ENCODE peak calls at places on chromosomes 12 and 14, in four cellular contexts. T is endothelial cell of umbilical vein, Z is GM23338, J is K562. X is an unnamed sample.

GRCh38 chr14:69612014-69612758 is 790 bp downstream of the SUSD6 start:
- DNase-seq in J (no peak), T (peak; percentile 51), Z (peak; percentile 61), X (no peak)

GRCh38 chr12:45988259-45988658 is 2.1 kb downstream of the SCAF11 start:
- DNase-seq in T (no peak), Z (no peak), J (no peak), X (no peak)

GRCh38 chr14:80055226-80055625 is 156.1 kb downstream of the DIO2 start:
- DNase-seq in J (no peak), T (no peak), Z (no peak), X (no peak)

GRCh38 chr12:81010641-81011040 is 67.2 kb upstream of the ACSS3 start:
- DNase-seq in Z (no peak), T (no peak), J (no peak), X (no peak)

GRCh38 chr14:101561145-101561896 is at the start of gene DIO3:
- DNase-seq in Z (peak; percentile 93), T (no peak), J (no peak), X (no peak)

GRCh38 chr14:30427401-30427800 is 131.6 kb upstream of the G2E3 start:
- DNase-seq in T (no peak), Z (no peak), J (no peak), X (no peak)

GRCh38 chr12:84637926-84638325 is 274.7 kb downstream of the SLC6A15 start:
- DNase-seq in T (no peak), Z (peak; percentile 51), J (no peak), X (no peak)

GRCh38 chr14:49991491-49991890 is 98.6 kb downstream of the ARF6 start:
- DNase-seq in J (peak; percentile 25), Z (no peak), T (no peak), X (no peak)

GRCh38 chr12:51749201-51749985 is 99.1 kb downstream of the FIGNL2 start:
- DNase-seq in Z (no peak), T (no peak), J (no peak), X (no peak)

GRCh38 chr14:75125617-75126016 is 1.2 kb downstream of the NEK9 start:
- DNase-seq in Z (no peak), J (no peak), T (peak; percentile 60), X (no peak)

GRCh38 chr12:109836916-109837315 is 3.7 kb upstream of the TRPV4 start:
- DNase-seq in J (no peak), T (no peak), Z (no peak), X (no peak)

GRCh38 chr12:107805488-107806180 is 31.1 kb downstream of the ASCL4 start:
- DNase-seq in J (no peak), T (no peak), Z (no peak), X (no peak)

GRCh38 chr12:122227341-122227740 is 1.5 kb upstream of the DIABLO start:
- DNase-seq in T (no peak), J (no peak), Z (no peak), X (no peak)

GRCh38 chr12:104207416-104207941 is 8.1 kb upstream of the TXNRD1 start:
- DNase-seq in J (no peak), T (no peak), Z (no peak), X (no peak)

GRCh38 chr14:99127651-99128167 is 144.3 kb downstream of the BCL11B start:
- DNase-seq in J (no peak), Z (peak; percentile 23), T (no peak), X (no peak)

GRCh38 chr12:100737168-100737567 is 57.4 kb upstream of the ANO4 start:
- DNase-seq in J (no peak), Z (peak; percentile 57), T (no peak), X (no peak)

GRCh38 chr14:77988966-77989365 is 181.2 kb upstream of the NRXN3 start:
- DNase-seq in J (no peak), T (no peak), Z (no peak), X (no peak)

GRCh38 chr14:63174760-63175191 is 29.5 kb upstream of the RHOJ start:
- DNase-seq in T (peak; percentile 96), Z (peak; percentile 78), J (no peak), X (no peak)

GRCh38 chr12:117640511-117640910 is 279.1 kb upstream of the NOS1 start:
- DNase-seq in Z (no peak), T (no peak), J (no peak), X (no peak)

GRCh38 chr14:102620413-102620812 is 28.0 kb downstream of the RCOR1 start:
- DNase-seq in Z (no peak), J (no peak), T (no peak), X (no peak)

GRCh38 chr12:127388985-127389384 is 878.0 kb upstream of the TMEM132C start:
- DNase-seq in J (no peak), T (no peak), Z (no peak), X (no peak)

GRCh38 chr14:73462078-73462715 is 3.9 kb upstream of the NUMB start:
- DNase-seq in T (peak; percentile 44), Z (no peak), J (peak; percentile 45), X (no peak)

GRCh38 chr12:113152835-113153814 is 3.6 kb downstream of the CFAP73 start:
- DNase-seq in T (peak; percentile 63), J (peak; percentile 75), Z (peak; percentile 87), X (no peak)

GRCh38 chr14:34778744-34779143 is 64.4 kb upstream of the CFL2 start:
- DNase-seq in J (no peak), Z (no peak), T (no peak), X (no peak)

GRCh38 chr14:95935228-95935822 is 58.7 kb downstream of the TUNAR start:
- DNase-seq in J (peak; percentile 24), T (peak; percentile 19), Z (peak; percentile 81), X (peak; percentile 10)

GRCh38 chr14:54058501-54058900 is 101.9 kb upstream of the BMP4 start:
- DNase-seq in T (no peak), J (no peak), Z (no peak), X (no peak)

GRCh38 chr12:122473543-122474323 is 27.0 kb downstream of the ZCCHC8 start:
- DNase-seq in T (no peak), J (peak; percentile 37), Z (no peak), X (no peak)

GRCh38 chr14:61581955-61582615 is 113.2 kb upstream of the HIF1A start:
- DNase-seq in Z (no peak), T (no peak), J (no peak), X (no peak)

GRCh38 chr12:113416091-113416754 is 6.0 kb upstream of the SDSL start:
- DNase-seq in Z (no peak), J (peak; percentile 35), T (no peak), X (no peak)

GRCh38 chr14:88802596-88802995 is 9.8 kb upstream of the EML5 start:
- DNase-seq in Z (peak; percentile 18), J (no peak), T (no peak), X (no peak)

GRCh38 chr12:49962861-49963765 is 1.4 kb downstream of the AQP5 start:
- DNase-seq in T (peak; percentile 57), Z (no peak), J (no peak), X (no peak)

GRCh38 chr12:57229041-57229633 is 374 bp upstream of the SHMT2 start:
- DNase-seq in J (no peak), T (no peak), Z (no peak), X (no peak)

DNA sequence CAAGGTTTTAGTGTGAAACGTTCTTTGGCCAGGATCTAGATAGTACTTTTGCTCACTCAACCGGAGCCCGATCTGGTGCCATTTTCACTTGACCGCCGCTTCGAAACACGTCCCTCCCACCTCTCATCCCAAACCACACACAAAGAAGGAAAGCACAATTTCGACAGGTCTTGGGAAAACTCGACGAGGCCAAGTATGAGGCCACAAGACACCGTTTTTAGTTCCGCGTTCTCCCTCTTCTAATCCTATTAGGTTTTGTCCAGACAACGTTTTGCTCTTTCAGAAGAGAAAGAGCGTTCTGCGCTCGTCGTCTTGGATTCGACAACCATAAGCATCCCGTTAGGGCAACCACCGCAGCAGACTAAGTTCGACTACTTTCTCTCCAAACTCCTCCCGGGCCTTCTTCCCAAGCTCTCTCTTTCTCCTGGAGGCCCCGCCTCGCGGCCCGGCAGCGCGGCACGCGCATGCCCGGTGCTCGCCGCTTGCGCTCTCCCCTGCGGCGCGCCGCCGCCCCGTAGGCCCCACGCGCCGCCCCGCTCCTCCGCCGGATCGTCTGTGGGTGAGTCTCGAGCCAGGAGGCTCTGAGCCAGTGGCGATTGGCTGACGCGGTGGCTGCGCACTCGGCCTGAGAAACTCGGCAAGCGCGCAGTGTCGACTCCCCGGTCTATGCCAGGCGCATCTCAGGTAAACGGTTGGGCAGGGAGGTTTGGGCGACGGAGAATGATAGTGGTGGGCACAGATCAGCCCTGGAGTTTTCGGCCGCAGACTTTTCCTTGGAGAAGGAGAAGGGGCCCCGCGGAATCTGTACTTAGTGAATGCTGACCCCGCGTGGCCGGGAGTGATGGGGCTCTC is at the start of gene MIPOL1:
- DNase-seq in T (peak; percentile 93), J (peak; percentile 84), Z (peak; percentile 78), X (peak; percentile 18)
- TF ChIP-seq EZH2 in T (no peak), J (no peak), Z (no peak), X (no peak)

DNA sequence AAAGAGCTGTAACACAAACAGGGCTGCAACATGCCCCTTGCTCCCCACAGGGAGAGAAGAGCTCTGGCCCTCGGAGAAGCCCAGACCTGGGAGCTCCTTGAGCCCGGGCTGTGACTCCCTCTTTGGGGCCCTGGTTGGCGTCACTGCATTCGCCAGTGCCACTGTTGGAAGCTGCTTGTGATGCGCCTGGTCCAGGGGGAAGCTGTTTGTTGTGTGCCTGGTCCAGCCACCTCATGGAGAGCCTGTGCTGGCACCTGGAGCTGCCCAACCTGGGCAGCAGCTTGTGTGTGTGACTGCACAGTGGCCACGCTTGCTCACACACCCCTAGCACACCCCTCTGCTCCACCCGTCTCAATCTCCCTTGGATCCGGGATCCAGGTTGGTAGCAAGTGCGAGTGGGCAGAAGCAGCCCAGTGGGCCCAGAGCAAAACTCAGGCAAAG is 49.5 kb downstream of the A2M start:
- DNase-seq in T (no peak), J (no peak), Z (no peak), X (no peak)
- TF ChIP-seq POLR2AphosphoS5 in T (no peak), J (no peak), Z (no peak), X (no peak)

GRCh38 chr12:65387396-65387795 is 108.9 kb downstream of the MSRB3 start:
- DNase-seq in Z (no peak), T (no peak), J (no peak), X (no peak)
- TF ChIP-seq EZH2 in Z (no peak), T (no peak), J (no peak), X (no peak)

DNA sequence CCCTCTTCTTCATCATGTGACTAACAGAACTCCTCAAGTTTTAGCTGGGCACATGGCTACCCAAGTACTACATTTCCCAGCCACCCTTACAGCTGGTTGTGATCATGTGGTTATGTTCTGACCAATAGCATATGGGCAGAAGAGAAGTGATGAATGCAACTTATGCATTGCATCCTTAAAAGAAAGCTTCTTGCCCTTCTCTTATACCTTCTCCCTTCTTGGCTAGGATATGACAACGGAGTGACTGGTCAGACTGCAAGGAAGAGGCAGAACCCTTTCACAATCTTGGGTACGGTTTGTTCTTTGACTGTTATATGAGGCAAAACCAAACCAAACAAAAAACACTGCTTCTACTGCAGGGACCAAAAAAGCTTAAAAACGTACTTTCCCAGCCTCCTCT is 66.5 kb upstream of the MAX start:
- DNase-seq in T (no peak), J (no peak), Z (peak; percentile 27), X (no peak)
- TF ChIP-seq POLR2AphosphoS5 in T (no peak), J (no peak), Z (no peak), X (no peak)